ENCODE peak calls at places on chromosomes 12 and 14, in nine cellular contexts. One of them, this sample, is unnamed. For H3K4me1 and H3K9me3, the result is how much of the 10 kb centered on the place peaks cover.

GRCh38 chr12:58247633-58248032 is 306.3 kb downstream of the ATP23 start:
- DNase-seq in GM23248: peak
- DNase-seq in OCI-LY7: no peak
- DNase-seq in small intestine: no peak
- DNase-seq in neuronal stem cell: no peak
- DNase-seq in IMR-90: no peak
- DNase-seq in HCT116: peak
- DNase-seq in uterus: no peak
- DNase-seq in testis: no peak
- DNase-seq in this sample: no peak

GRCh38 chr12:20601668-20602280 is 93.4 kb upstream of the SLCO1C1 start:
- DNase-seq in small intestine: peak
- DNase-seq in OCI-LY7: peak
- DNase-seq in HCT116: peak
- DNase-seq in IMR-90: peak
- DNase-seq in neuronal stem cell: no peak
- DNase-seq in uterus: no peak
- DNase-seq in GM23248: peak
- DNase-seq in testis: no peak
- DNase-seq in this sample: no peak

GRCh38 chr14:72844528-72844927 is 49.4 kb downstream of the DPF3 start:
- DNase-seq in small intestine: no peak
- DNase-seq in HCT116: no peak
- DNase-seq in IMR-90: no peak
- DNase-seq in GM23248: peak
- DNase-seq in uterus: no peak
- DNase-seq in OCI-LY7: no peak
- DNase-seq in testis: no peak
- DNase-seq in neuronal stem cell: no peak
- DNase-seq in this sample: no peak

GRCh38 chr12:98646165-98646764 is 1.2 kb downstream of the APAF1 start:
- DNase-seq in neuronal stem cell: no peak
- DNase-seq in OCI-LY7: peak
- DNase-seq in small intestine: peak
- DNase-seq in IMR-90: peak
- DNase-seq in uterus: no peak
- DNase-seq in HCT116: peak
- DNase-seq in GM23248: peak
- DNase-seq in testis: no peak
- DNase-seq in this sample: peak

GRCh38 chr12:10392394-10392930 is 2.6 kb upstream of the KLRK1 start:
- DNase-seq in uterus: no peak
- DNase-seq in OCI-LY7: peak
- DNase-seq in small intestine: peak
- DNase-seq in IMR-90: peak
- DNase-seq in testis: no peak
- DNase-seq in GM23248: peak
- DNase-seq in neuronal stem cell: no peak
- DNase-seq in HCT116: peak
- DNase-seq in this sample: no peak

GRCh38 chr12:78403681-78404080 is 460.9 kb upstream of the SYT1 start:
- DNase-seq in uterus: no peak
- DNase-seq in HCT116: no peak
- DNase-seq in neuronal stem cell: no peak
- DNase-seq in testis: no peak
- DNase-seq in GM23248: peak
- DNase-seq in IMR-90: peak
- DNase-seq in small intestine: no peak
- DNase-seq in OCI-LY7: no peak
- DNase-seq in this sample: no peak

GRCh38 chr12:121673013-121673441 is 3.6 kb upstream of the MORN3 start:
- DNase-seq in testis: peak
- DNase-seq in neuronal stem cell: no peak
- DNase-seq in small intestine: peak
- DNase-seq in GM23248: peak
- DNase-seq in OCI-LY7: no peak
- DNase-seq in IMR-90: no peak
- DNase-seq in HCT116: no peak
- DNase-seq in uterus: no peak
- DNase-seq in this sample: no peak

GRCh38 chr12:78028426-78028825 is 197.7 kb downstream of the NAV3 start:
- DNase-seq in OCI-LY7: no peak
- DNase-seq in testis: no peak
- DNase-seq in uterus: no peak
- DNase-seq in HCT116: no peak
- DNase-seq in GM23248: no peak
- DNase-seq in IMR-90: no peak
- DNase-seq in neuronal stem cell: no peak
- DNase-seq in small intestine: no peak
- DNase-seq in this sample: no peak

GRCh38 chr12:59185291-59185690 is 265.0 kb upstream of the LRIG3 start:
- DNase-seq in IMR-90: no peak
- DNase-seq in uterus: no peak
- DNase-seq in GM23248: no peak
- DNase-seq in testis: no peak
- DNase-seq in OCI-LY7: no peak
- DNase-seq in HCT116: no peak
- DNase-seq in small intestine: no peak
- DNase-seq in neuronal stem cell: no peak
- DNase-seq in this sample: no peak

GRCh38 chr14:62118461-62118860 is 356.2 kb downstream of the SNAPC1 start:
- DNase-seq in OCI-LY7: no peak
- DNase-seq in HCT116: no peak
- DNase-seq in small intestine: no peak
- DNase-seq in uterus: no peak
- DNase-seq in IMR-90: no peak
- DNase-seq in GM23248: no peak
- DNase-seq in neuronal stem cell: no peak
- DNase-seq in testis: no peak
- DNase-seq in this sample: no peak

GRCh38 chr12:51496907-51497306 is 72.3 kb downstream of the SLC4A8 start:
- DNase-seq in IMR-90: no peak
- DNase-seq in GM23248: no peak
- DNase-seq in neuronal stem cell: no peak
- DNase-seq in testis: no peak
- DNase-seq in HCT116: no peak
- DNase-seq in small intestine: no peak
- DNase-seq in uterus: no peak
- DNase-seq in OCI-LY7: no peak
- DNase-seq in this sample: no peak

GRCh38 chr12:10154145-10154496 is 17.8 kb downstream of the OLR1 start:
- DNase-seq in neuronal stem cell: no peak
- DNase-seq in small intestine: no peak
- DNase-seq in IMR-90: no peak
- DNase-seq in uterus: no peak
- DNase-seq in HCT116: no peak
- DNase-seq in OCI-LY7: no peak
- DNase-seq in testis: no peak
- DNase-seq in GM23248: no peak
- DNase-seq in this sample: no peak

DNA sequence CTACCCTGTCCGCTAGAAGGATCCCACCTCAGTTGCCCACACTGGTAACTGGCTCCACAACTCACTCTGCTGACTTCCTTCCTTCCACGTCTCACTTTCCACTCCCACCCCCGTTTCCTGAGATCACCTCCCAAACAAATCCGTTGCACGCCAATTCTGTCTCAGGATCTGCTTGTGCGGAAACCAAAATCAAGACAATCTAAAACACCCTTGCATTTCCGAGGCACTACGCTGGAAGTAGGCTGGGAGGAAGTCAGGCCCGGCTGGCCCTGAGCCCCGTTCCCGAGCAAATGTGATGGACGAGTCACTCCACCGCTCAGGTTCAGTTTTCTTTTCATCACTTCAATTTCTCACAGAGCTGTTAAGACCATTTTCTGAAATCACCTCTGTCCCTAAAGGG is 23.1 kb downstream of the ABCB9 start:
- DNase-seq in testis: no peak
- DNase-seq in IMR-90: peak
- DNase-seq in uterus: no peak
- DNase-seq in GM23248: peak
- DNase-seq in neuronal stem cell: no peak
- DNase-seq in small intestine: no peak
- DNase-seq in HCT116: no peak
- DNase-seq in OCI-LY7: no peak
- DNase-seq in this sample: no peak
- H3K4me1 ChIP-seq in testis: under half
- H3K4me1 ChIP-seq in IMR-90: under half
- H3K4me1 ChIP-seq in uterus: under half
- H3K4me1 ChIP-seq in GM23248: under half
- H3K4me1 ChIP-seq in neuronal stem cell: under half
- H3K4me1 ChIP-seq in small intestine: under half
- H3K4me1 ChIP-seq in HCT116: half or more
- H3K4me1 ChIP-seq in OCI-LY7: under half
- H3K4me1 ChIP-seq in this sample: under half

DNA sequence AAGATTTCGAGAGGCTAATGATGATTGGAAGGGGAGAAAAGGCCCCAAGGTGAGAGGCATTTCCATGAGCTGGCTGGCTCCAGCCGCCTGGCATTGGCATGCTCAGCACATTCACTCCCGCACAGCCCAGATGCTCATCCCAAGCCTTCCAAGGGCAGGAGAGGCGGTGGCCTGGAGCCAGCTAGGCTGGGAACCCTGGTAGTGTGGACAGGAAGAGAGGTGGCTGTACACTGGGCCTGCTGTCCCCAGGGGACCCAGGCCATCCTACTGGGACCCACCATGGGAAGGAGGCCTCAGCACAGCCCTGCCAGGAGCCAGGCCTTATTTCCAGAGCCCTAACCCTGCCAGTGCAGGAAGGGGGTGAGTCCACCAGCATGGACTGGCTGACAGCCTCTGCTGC is 72.1 kb downstream of the SPTB start:
- DNase-seq in IMR-90: no peak
- DNase-seq in HCT116: no peak
- DNase-seq in uterus: no peak
- DNase-seq in OCI-LY7: no peak
- DNase-seq in small intestine: no peak
- DNase-seq in GM23248: peak
- DNase-seq in testis: no peak
- DNase-seq in neuronal stem cell: no peak
- DNase-seq in this sample: no peak
- H3K27ac ChIP-seq in IMR-90: no peak
- H3K27ac ChIP-seq in HCT116: no peak
- H3K27ac ChIP-seq in uterus: no peak
- H3K27ac ChIP-seq in OCI-LY7: no peak
- H3K27ac ChIP-seq in small intestine: no peak
- H3K27ac ChIP-seq in GM23248: peak
- H3K27ac ChIP-seq in testis: no peak
- H3K27ac ChIP-seq in neuronal stem cell: no peak
- H3K27ac ChIP-seq in this sample: no peak

GRCh38 chr12:133026996-133027395 is 10.3 kb upstream of the ZNF84 start:
- DNase-seq in GM23248: no peak
- DNase-seq in OCI-LY7: no peak
- DNase-seq in neuronal stem cell: no peak
- DNase-seq in testis: no peak
- DNase-seq in HCT116: no peak
- DNase-seq in IMR-90: no peak
- DNase-seq in small intestine: no peak
- DNase-seq in uterus: no peak
- DNase-seq in this sample: no peak
- H3K9me3 ChIP-seq in GM23248: under half
- H3K9me3 ChIP-seq in OCI-LY7: under half
- H3K9me3 ChIP-seq in neuronal stem cell: under half
- H3K9me3 ChIP-seq in testis: under half
- H3K9me3 ChIP-seq in HCT116: under half
- H3K9me3 ChIP-seq in IMR-90: under half
- H3K9me3 ChIP-seq in small intestine: under half
- H3K9me3 ChIP-seq in uterus: under half
- H3K9me3 ChIP-seq in this sample: half or more

GRCh38 chr12:97642906-97643305 is 180.3 kb downstream of the RMST start:
- DNase-seq in IMR-90: no peak
- DNase-seq in testis: no peak
- DNase-seq in neuronal stem cell: no peak
- DNase-seq in HCT116: no peak
- DNase-seq in GM23248: no peak
- DNase-seq in small intestine: no peak
- DNase-seq in uterus: no peak
- DNase-seq in OCI-LY7: no peak
- DNase-seq in this sample: no peak

GRCh38 chr12:97640826-97641225 is 178.2 kb downstream of the RMST start:
- DNase-seq in neuronal stem cell: no peak
- DNase-seq in testis: no peak
- DNase-seq in uterus: no peak
- DNase-seq in IMR-90: no peak
- DNase-seq in OCI-LY7: no peak
- DNase-seq in small intestine: no peak
- DNase-seq in GM23248: no peak
- DNase-seq in HCT116: no peak
- DNase-seq in this sample: no peak

GRCh38 chr12:97637770-97638169 is 175.2 kb downstream of the RMST start:
- DNase-seq in uterus: no peak
- DNase-seq in GM23248: no peak
- DNase-seq in small intestine: no peak
- DNase-seq in OCI-LY7: no peak
- DNase-seq in testis: no peak
- DNase-seq in IMR-90: no peak
- DNase-seq in HCT116: no peak
- DNase-seq in neuronal stem cell: peak
- DNase-seq in this sample: no peak

GRCh38 chr12:97643961-97644360 is 181.4 kb downstream of the RMST start:
- DNase-seq in neuronal stem cell: no peak
- DNase-seq in uterus: no peak
- DNase-seq in GM23248: no peak
- DNase-seq in OCI-LY7: no peak
- DNase-seq in IMR-90: no peak
- DNase-seq in testis: no peak
- DNase-seq in HCT116: no peak
- DNase-seq in small intestine: no peak
- DNase-seq in this sample: no peak

GRCh38 chr12:97639702-97640101 is 177.1 kb downstream of the RMST start:
- DNase-seq in neuronal stem cell: no peak
- DNase-seq in GM23248: no peak
- DNase-seq in OCI-LY7: no peak
- DNase-seq in IMR-90: no peak
- DNase-seq in testis: no peak
- DNase-seq in small intestine: no peak
- DNase-seq in uterus: no peak
- DNase-seq in HCT116: no peak
- DNase-seq in this sample: no peak
- H3K4me1 ChIP-seq in neuronal stem cell: under half
- H3K4me1 ChIP-seq in GM23248: under half
- H3K4me1 ChIP-seq in OCI-LY7: under half
- H3K4me1 ChIP-seq in IMR-90: under half
- H3K4me1 ChIP-seq in testis: under half
- H3K4me1 ChIP-seq in small intestine: under half
- H3K4me1 ChIP-seq in uterus: under half
- H3K4me1 ChIP-seq in HCT116: under half
- H3K4me1 ChIP-seq in this sample: under half

GRCh38 chr14:41605550-41606248 is 977 bp upstream of the LRFN5 start:
- DNase-seq in uterus: peak
- DNase-seq in GM23248: peak
- DNase-seq in small intestine: no peak
- DNase-seq in IMR-90: peak
- DNase-seq in OCI-LY7: no peak
- DNase-seq in testis: peak
- DNase-seq in neuronal stem cell: peak
- DNase-seq in HCT116: no peak
- DNase-seq in this sample: no peak
- H3K27ac ChIP-seq in uterus: peak
- H3K27ac ChIP-seq in GM23248: peak
- H3K27ac ChIP-seq in small intestine: no peak
- H3K27ac ChIP-seq in IMR-90: peak
- H3K27ac ChIP-seq in OCI-LY7: no peak
- H3K27ac ChIP-seq in testis: peak
- H3K27ac ChIP-seq in neuronal stem cell: no peak
- H3K27ac ChIP-seq in HCT116: no peak
- H3K27ac ChIP-seq in this sample: no peak